ENCODE peak calls at places on chromosomes 16 and 17, in five cellular contexts. E is lower lobe of right lung; I is CD4-positive, alpha-beta memory T cell; O is endodermal cell; H is body of pancreas. F is an unnamed sample. For H3K9me3 and H3K36me3, the result is how much of the 10 kb centered on the place peaks cover.

GRCh38 chr17:2598166-2598565 is 4.7 kb downstream of the PAFAH1B1 start:
- DNase-seq in E (no peak), I (no peak), O (peak), H (no peak), F (no peak)

GRCh38 chr17:3647769-3648540 is 11.4 kb downstream of the CTNS start:
- DNase-seq in E (no peak), I (peak), O (peak), H (peak), F (peak)

GRCh38 chr16:85611455-85612190 is 1.5 kb upstream of the GSE1 start:
- DNase-seq in E (peak), I (peak), O (peak), H (peak), F (peak)

GRCh38 chr16:11232852-11233726 is 22.9 kb downstream of the SOCS1 start:
- DNase-seq in E (peak), I (peak), O (peak), H (peak), F (no peak)

GRCh38 chr17:11900103-11900502 is 97.2 kb downstream of the ZNF18 start:
- DNase-seq in E (no peak), I (no peak), O (peak), H (no peak), F (no peak)

GRCh38 chr17:12922120-12922519 is 95.7 kb downstream of the ELAC2 start:
- DNase-seq in E (no peak), I (no peak), O (no peak), H (no peak), F (no peak)

GRCh38 chr17:22266231-22266630 is 573.9 kb downstream of the KCNJ18 start:
- DNase-seq in E (no peak), I (no peak), O (no peak), H (no peak), F (no peak)

GRCh38 chr17:80716986-80717385 is 172.3 kb downstream of the RPTOR start:
- DNase-seq in E (no peak), I (no peak), O (no peak), H (no peak), F (no peak)

GRCh38 chr16:11727945-11728543 is 14.6 kb downstream of the TXNDC11 start:
- DNase-seq in E (no peak), I (no peak), O (no peak), H (no peak), F (no peak)

GRCh38 chr17:37742114-37742761 is 2.6 kb downstream of the HNF1B start:
- DNase-seq in E (no peak), I (peak), O (peak), H (no peak), F (no peak)

GRCh38 chr16:67781548-67781921 is 24.8 kb downstream of the RANBP10 start:
- DNase-seq in E (no peak), I (peak), O (no peak), H (no peak), F (no peak)

GRCh38 chr17:8142158-8142886 is 9.9 kb downstream of the PER1 start:
- DNase-seq in E (peak), I (peak), O (peak), H (no peak), F (no peak)

GRCh38 chr17:62163847-62164246 is 98.8 kb upstream of the MED13 start:
- DNase-seq in E (no peak), I (no peak), O (peak), H (peak), F (no peak)

GRCh38 chr17:8803531-8804416 is 4.6 kb upstream of the MFSD6L start:
- DNase-seq in E (no peak), I (no peak), O (peak), H (no peak), F (no peak)

GRCh38 chr16:65283238-65283651 is 161.4 kb upstream of the CDH11 start:
- DNase-seq in E (no peak), I (no peak), O (peak), H (no peak), F (no peak)

GRCh38 chr16:68246671-68247070 is 1.5 kb downstream of the PLA2G15 start:
- DNase-seq in E (peak), I (no peak), O (no peak), H (no peak), F (no peak)

GRCh38 chr16:85017151-85017550 is 5.8 kb upstream of the ZDHHC7 start:
- DNase-seq in E (peak), I (no peak), O (no peak), H (peak), F (no peak)

GRCh38 chr16:52086901-52087300 is 460.0 kb downstream of the TOX3 start:
- DNase-seq in E (no peak), I (no peak), O (peak), H (no peak), F (no peak)

GRCh38 chr16:7998789-7999453 is 591.4 kb downstream of the TMEM114 start:
- DNase-seq in E (no peak), I (no peak), O (no peak), H (no peak), F (no peak)

GRCh38 chr17:76697702-76698465 is 12.9 kb downstream of the MXRA7 start:
- DNase-seq in E (no peak), I (no peak), O (peak), H (no peak), F (peak)

GRCh38 chr17:73192219-73192893 is 499 bp upstream of the COG1 start:
- DNase-seq in E (peak), I (peak), O (peak), H (peak), F (peak)

GRCh38 chr17:2195729-2196128 is 107.9 kb downstream of the SMG6 start:
- DNase-seq in E (no peak), I (no peak), O (no peak), H (no peak), F (no peak)

GRCh38 chr17:78366109-78366848 is 6.4 kb upstream of the SOCS3 start:
- DNase-seq in E (peak), I (no peak), O (peak), H (no peak), F (no peak)

GRCh38 chr16:86118467-86119307 is 219.7 kb downstream of the IRF8 start:
- DNase-seq in E (no peak), I (no peak), O (no peak), H (peak), F (no peak)

GRCh38 chr17:29401237-29401636 is 11.1 kb downstream of the TAOK1 start:
- DNase-seq in E (no peak), I (no peak), O (no peak), H (no peak), F (no peak)

GRCh38 chr17:64477849-64478248 is 19.0 kb downstream of the POLG2 start:
- DNase-seq in E (no peak), I (no peak), O (no peak), H (no peak), F (no peak)

GRCh38 chr17:31064707-31065106 is 30.1 kb upstream of the NF1 start:
- DNase-seq in E (no peak), I (no peak), O (no peak), H (no peak), F (no peak)

GRCh38 chr17:34076743-34077631 is 178.1 kb upstream of the CCL2 start:
- DNase-seq in E (no peak), I (no peak), O (no peak), H (peak), F (no peak)

GRCh38 chr16:7946142-7946541 is 613.5 kb downstream of the RBFOX1 start:
- DNase-seq in E (no peak), I (no peak), O (no peak), H (no peak), F (no peak)

GRCh38 chr17:57569860-57570259 is 175.2 kb downstream of the CCDC182 start:
- DNase-seq in E (no peak), I (no peak), O (no peak), H (no peak), F (no peak)

GRCh38 chr17:58277107-58277506 is 3.6 kb downstream of the MPO start:
- DNase-seq in E (no peak), I (peak), O (no peak), H (no peak), F (no peak)

GRCh38 chr17:27390540-27390939 is 65.7 kb upstream of the KSR1 start:
- DNase-seq in E (no peak), I (no peak), O (peak), H (no peak), F (no peak)

GRCh38 chr16:1768061-1768766 is 3.1 kb downstream of the NME3 start:
- DNase-seq in E (no peak), I (no peak), O (no peak), H (no peak), F (no peak)

GRCh38 chr16:88337021-88337420 is 45.7 kb upstream of the ZNF469 start:
- DNase-seq in E (no peak), I (no peak), O (no peak), H (no peak), F (no peak)

GRCh38 chr17:16352303-16352837 is 899 bp downstream of the CENPV start:
- DNase-seq in E (no peak), I (peak), O (peak), H (peak), F (peak)

GRCh38 chr17:32723310-32723955 is 153.5 kb downstream of the MYO1D start:
- DNase-seq in E (no peak), I (no peak), O (no peak), H (no peak), F (no peak)

GRCh38 chr17:77423589-77424451 is 283.1 kb downstream of the SEC14L1 start:
- DNase-seq in E (no peak), I (no peak), O (no peak), H (peak), F (no peak)

GRCh38 chr16:31916056-31916488 is 42.5 kb downstream of the ZNF267 start:
- DNase-seq in E (no peak), I (no peak), O (no peak), H (no peak), F (no peak)

GRCh38 chr16:31913668-31914067 is 40.1 kb downstream of the ZNF267 start:
- DNase-seq in E (no peak), I (no peak), O (no peak), H (no peak), F (no peak)
- H3K9me3 ChIP-seq in E (half or more), I (under half), O (half or more), H (half or more), F (under half)

GRCh38 chr16:346587-346986 is 5.9 kb downstream of the AXIN1 start:
- DNase-seq in E (no peak), I (no peak), O (no peak), H (no peak), F (no peak)
- H3K36me3 ChIP-seq in E (under half), I (under half), O (half or more), H (under half), F (half or more)

GRCh38 chr16:3220839-3221238 is 14.1 kb downstream of the ZNF200 start:
- DNase-seq in E (no peak), I (no peak), O (no peak), H (no peak), F (no peak)
- H3K9me3 ChIP-seq in E (half or more), I (under half), O (under half), H (under half), F (under half)

DNA sequence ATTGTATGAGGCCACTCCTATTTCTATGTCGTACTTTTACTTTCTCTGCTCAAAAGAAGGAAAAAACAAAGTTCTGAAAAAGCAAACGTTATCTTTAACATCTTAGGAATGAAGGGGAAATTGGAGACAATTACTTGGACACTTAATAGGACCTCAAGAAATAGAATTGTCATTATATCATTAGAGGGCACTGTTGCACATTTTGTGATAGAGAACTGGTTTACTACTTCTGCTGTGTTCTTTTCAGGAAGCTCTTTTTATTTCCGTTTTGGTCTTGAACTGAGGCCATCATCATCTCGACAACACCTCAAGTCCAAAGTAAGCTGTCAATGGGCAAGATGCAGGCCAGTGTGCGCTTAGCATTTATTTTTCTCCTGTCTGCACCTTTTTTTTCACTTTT is 14.6 kb downstream of the COG4 start:
- DNase-seq in E (no peak), I (peak), O (no peak), H (no peak), F (no peak)
- H3K36me3 ChIP-seq in E (half or more), I (half or more), O (half or more), H (under half), F (half or more)

GRCh38 chr17:65515959-65516948 is 45.2 kb downstream of the AXIN2 start:
- DNase-seq in E (no peak), I (no peak), O (peak), H (no peak), F (no peak)

GRCh38 chr17:65515512-65515911 is 45.9 kb downstream of the AXIN2 start:
- DNase-seq in E (no peak), I (no peak), O (peak), H (no peak), F (no peak)

GRCh38 chr17:65518256-65518655 is 43.2 kb downstream of the AXIN2 start:
- DNase-seq in E (no peak), I (no peak), O (no peak), H (no peak), F (no peak)

GRCh38 chr17:65514082-65514481 is 47.4 kb downstream of the AXIN2 start:
- DNase-seq in E (no peak), I (no peak), O (peak), H (no peak), F (no peak)

DNA sequence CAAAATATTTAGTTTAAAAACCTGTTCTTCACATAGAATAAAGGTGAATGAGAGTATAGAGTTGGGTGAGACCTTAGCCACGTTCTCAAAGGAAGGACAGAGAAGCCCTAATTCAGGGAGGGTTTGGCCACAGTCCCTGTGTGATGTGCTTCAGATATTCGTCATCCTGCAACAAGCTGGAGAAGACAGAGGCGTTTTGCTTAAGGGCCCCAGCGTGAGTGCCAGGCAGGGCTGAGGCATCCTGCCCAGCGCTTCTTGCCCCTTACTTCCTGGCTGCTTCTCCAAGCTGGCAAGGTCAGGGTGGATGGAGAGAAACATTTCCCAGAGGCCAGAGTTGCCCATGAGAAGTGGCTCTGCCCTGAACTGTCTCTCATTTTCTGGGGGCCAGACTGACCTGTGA is 46.9 kb downstream of the AXIN2 start:
- DNase-seq in E (no peak), I (no peak), O (no peak), H (no peak), F (no peak)
- H3K9me3 ChIP-seq in E (under half), I (under half), O (under half), H (under half), F (under half)

GRCh38 chr17:18280239-18280638 is 19.8 kb downstream of the MIEF2 start:
- DNase-seq in E (peak), I (no peak), O (no peak), H (no peak), F (no peak)

GRCh38 chr17:18281815-18282214 is 21.4 kb downstream of the MIEF2 start:
- DNase-seq in E (no peak), I (no peak), O (no peak), H (no peak), F (no peak)

GRCh38 chr17:18280766-18281165 is 20.3 kb downstream of the MIEF2 start:
- DNase-seq in E (no peak), I (no peak), O (no peak), H (no peak), F (no peak)

GRCh38 chr17:18277076-18277475 is 16.6 kb downstream of the MIEF2 start:
- DNase-seq in E (no peak), I (no peak), O (no peak), H (no peak), F (no peak)

DNA sequence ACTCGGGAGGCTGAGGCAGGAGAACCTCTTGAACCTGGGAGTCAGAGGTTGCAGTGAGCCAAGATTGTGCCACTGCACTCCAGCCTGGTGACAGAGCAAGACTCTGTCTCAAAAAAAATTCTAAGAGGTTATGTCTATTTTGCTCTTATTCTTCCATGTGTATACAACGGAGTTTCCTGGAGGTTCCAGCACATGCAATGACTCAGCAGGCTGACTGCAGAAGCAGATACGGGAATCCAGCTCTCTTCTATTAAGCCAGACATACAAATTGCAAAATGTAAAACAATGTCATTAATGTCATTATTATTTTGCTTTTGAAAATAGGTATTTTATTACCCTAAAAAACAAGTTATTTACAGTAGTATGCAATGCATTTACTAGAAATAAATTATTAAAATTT is 18.4 kb downstream of the MIEF2 start:
- DNase-seq in E (no peak), I (no peak), O (no peak), H (no peak), F (no peak)
- H3K36me3 ChIP-seq in E (half or more), I (half or more), O (half or more), H (under half), F (half or more)

F was measured in HAP-1.